ENCODE peak calls at places on chromosomes 16 and 17, in four cellular contexts. B is fibroblast of lung; X is IMR-90; V is CD8-positive, alpha-beta memory T cell. P is an unnamed sample.

GRCh38 chr17:82909322-82909904 is 69.6 kb upstream of the ZNF750 start:
- DNase-seq in X (no peak), V (peak), B (no peak), P (no peak)

GRCh38 chr16:67372664-67373063 is 20.6 kb downstream of the TPPP3 start:
- DNase-seq in B (peak), V (no peak), X (peak), P (peak)

GRCh38 chr17:76354747-76355310 is 1.1 kb upstream of the PRPSAP1 start:
- DNase-seq in V (no peak), B (no peak), X (no peak), P (no peak)

GRCh38 chr17:48925991-48926342 is 17.8 kb downstream of the UBE2Z start:
- DNase-seq in B (no peak), X (no peak), V (no peak), P (no peak)

GRCh38 chr17:77738666-77739531 is 219.6 kb upstream of the TNRC6C start:
- DNase-seq in X (no peak), V (no peak), B (no peak), P (no peak)

GRCh38 chr17:80025796-80026195 is 9.9 kb downstream of the TBC1D16 start:
- DNase-seq in X (peak), B (no peak), V (no peak), P (no peak)

GRCh38 chr17:8753976-8754440 is 4.3 kb downstream of the SPDYE4 start:
- DNase-seq in V (no peak), X (peak), B (peak), P (peak)

GRCh38 chr17:185445-186138 is 4.1 kb upstream of the DOC2B start:
- DNase-seq in X (no peak), V (no peak), B (no peak), P (no peak)

GRCh38 chr16:1543085-1543896 is 9.8 kb downstream of the TMEM204 start:
- DNase-seq in V (peak), B (peak), X (peak), P (peak)

GRCh38 chr17:29590979-29591736 is 1.7 kb upstream of the GIT1 start:
- DNase-seq in V (peak), B (peak), X (peak), P (no peak)

GRCh38 chr16:86768999-86769398 is 190.7 kb downstream of the FOXL1 start:
- DNase-seq in B (peak), V (no peak), X (peak), P (peak)

GRCh38 chr17:46002973-46003316 is 3.9 kb downstream of the STH start:
- DNase-seq in B (no peak), X (no peak), V (no peak), P (no peak)

GRCh38 chr17:83098241-83099085 is 19.1 kb downstream of the METRNL start:
- DNase-seq in B (no peak), V (no peak), X (no peak), P (peak)

GRCh38 chr17:81429353-81429774 is 34.1 kb downstream of the BAHCC1 start:
- DNase-seq in B (peak), X (peak), V (no peak), P (peak)

GRCh38 chr17:38428150-38428642 is at the start of gene ARHGAP23:
- DNase-seq in B (peak), X (peak), V (peak), P (peak)

GRCh38 chr17:28384281-28385036 is 13.0 kb downstream of the SARM1 start:
- DNase-seq in B (no peak), X (no peak), V (peak), P (no peak)

GRCh38 chr17:27315322-27315721 is 21.4 kb downstream of the WSB1 start:
- DNase-seq in B (peak), X (peak), V (no peak), P (peak)

GRCh38 chr16:29962344-29962994 is 590 bp downstream of the TMEM219 start:
- DNase-seq in B (no peak), V (no peak), X (peak), P (peak)

GRCh38 chr17:64531955-64532371 is 25.2 kb downstream of the CEP95 start:
- DNase-seq in V (no peak), X (peak), B (peak), P (peak)

GRCh38 chr17:21037117-21037803 is 5.6 kb downstream of the USP22 start:
- DNase-seq in V (no peak), B (no peak), X (no peak), P (no peak)
- H3K4me3 ChIP-seq in V (no peak), B (no peak), X (no peak), P (no peak)

DNA sequence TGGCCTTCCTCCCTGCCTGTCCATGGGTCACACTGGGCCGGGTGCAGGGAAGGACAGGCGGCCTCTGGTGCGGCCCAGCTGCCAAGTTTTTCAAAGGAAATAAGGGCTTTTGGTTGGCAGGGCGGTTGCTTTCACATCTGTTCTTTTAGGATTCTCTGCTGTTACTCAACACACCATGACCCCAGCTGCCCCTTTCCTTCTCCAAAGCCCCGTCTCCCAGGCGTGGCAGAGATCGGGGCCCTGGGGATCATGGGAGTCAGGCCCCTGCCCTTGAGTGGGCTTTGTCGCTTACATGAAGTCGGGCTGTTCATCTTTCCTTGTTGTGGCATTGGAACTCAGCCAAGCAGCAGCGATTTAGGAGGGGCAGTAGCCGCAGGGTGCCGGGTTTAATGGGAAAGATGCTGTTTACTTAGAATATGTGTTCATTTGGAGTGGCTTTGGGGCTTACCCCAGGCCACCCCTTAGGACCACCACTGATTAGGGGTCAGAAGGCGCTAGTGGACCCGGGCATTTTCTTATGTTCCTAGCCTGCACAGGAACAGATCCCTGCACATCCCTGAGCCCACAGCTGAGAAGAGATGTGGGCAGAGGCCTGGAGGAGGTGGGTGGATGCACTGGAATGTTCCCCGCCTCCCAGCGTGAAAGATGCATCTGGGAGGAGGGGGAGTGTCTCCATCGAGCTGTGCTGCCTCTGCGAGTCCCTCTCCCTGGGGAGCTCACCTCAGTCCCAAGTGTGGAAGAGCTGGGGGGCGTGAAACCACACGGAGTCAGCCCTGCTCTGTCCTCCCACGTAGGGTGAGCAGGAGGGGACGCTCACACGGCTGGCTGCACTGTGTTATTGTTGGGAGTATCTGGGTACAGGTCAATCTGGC is 6.8 kb upstream of the ADCY7 start:
- DNase-seq in B (peak), X (no peak), V (no peak), P (peak)
- H3K4me3 ChIP-seq in B (no peak), X (no peak), V (no peak), P (no peak)

DNA sequence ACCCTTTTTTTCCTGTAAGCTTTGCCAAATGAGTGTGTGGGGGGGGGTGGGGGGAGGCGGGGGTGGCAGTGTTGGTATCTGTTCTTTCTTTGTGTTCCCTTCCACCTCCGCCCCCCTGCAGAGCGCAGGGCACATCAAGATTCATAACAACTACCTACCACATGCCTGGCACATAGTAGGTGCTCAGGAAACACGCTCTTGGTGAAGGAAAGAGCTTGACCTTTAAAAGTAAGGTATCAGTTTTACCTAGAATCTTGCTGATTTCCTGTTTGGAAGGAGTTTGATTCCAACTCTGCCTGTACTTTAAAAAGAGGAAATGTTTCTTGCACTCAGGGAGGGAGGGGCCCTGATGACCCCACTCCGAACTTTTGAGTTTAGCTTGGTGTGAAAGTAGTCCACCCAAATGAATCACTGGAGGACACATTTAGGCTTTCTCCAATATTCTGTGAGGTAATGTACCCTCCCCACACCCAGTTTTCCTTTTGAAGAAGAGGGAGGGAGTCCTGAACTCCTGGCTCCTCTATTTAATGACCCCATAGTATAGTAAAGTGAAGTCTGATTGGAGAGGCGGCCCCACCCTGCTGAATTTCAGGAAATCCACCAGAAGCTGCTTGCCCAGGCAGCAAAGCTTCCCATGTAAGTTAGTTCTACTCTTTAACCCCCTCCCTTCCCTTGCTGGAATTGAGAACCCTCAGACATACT is 549 bp upstream of the FAM20A start:
- DNase-seq in V (no peak), B (no peak), X (no peak), P (no peak)
- H3K4me3 ChIP-seq in V (no peak), B (no peak), X (no peak), P (no peak)

DNA sequence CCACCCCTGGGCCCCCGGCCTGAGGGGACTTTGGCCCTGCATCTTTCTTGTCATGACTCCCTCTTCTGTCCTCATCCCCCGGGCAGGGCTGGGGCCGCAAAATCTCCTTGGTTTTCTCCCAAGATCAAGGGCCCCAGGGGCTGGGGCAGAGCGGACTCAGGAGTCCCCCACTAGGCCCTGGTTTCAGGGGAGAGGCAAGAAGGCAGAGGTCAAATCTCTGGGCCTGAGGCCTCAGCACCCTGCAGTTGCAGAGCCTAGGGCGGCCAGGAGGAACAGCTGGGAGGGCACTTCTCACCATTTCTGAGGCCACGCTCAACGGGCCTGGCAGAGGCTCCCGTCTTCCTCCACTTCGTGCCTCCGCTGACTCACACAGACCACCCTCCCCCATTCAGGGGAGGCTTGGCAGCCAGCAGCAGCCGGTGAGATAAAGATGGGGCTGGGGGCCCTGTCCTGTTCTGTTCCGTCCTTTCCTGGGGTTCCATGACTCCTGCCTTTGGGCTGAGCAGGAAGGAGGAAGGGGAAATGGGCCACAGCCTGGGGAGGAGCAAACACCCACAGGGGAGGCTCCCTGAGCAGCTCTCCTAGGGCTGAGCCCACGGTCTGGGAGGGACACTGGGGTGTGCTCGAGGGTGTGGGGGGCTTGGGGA is 12.4 kb downstream of the ZSCAN10 start:
- DNase-seq in B (no peak), V (no peak), X (no peak), P (no peak)
- H3K4me3 ChIP-seq in B (no peak), V (no peak), X (no peak), P (no peak)

P was measured in astrocyte of the spinal cord.